ENCODE peak calls at places on chromosomes 2 and 18, in seven cellular contexts. O is A549, W is AG08396, G is HuH-7.5, C is NCI-H748 treated with DMSO at 0.1 percent for 48 hours, S is mesothelial cell of epicardium, L is neural crest cell. Z is an unnamed sample.

GRCh38 chr2:128578406-128579385 is 260.0 kb upstream of the HS6ST1 start:
- DNase-seq in W (no peak), S (no peak), O (no peak), G (no peak), C (no peak), L (no peak), Z (no peak)

GRCh38 chr2:161371869-161372268 is 44.2 kb upstream of the TBR1 start:
- DNase-seq in C (no peak), G (no peak), S (no peak), L (no peak), W (no peak), O (no peak), Z (no peak)

GRCh38 chr2:175055993-175056392 is 50.8 kb upstream of the CHN1 start:
- DNase-seq in S (no peak), C (no peak), O (no peak), L (no peak), W (no peak), G (no peak), Z (no peak)

GRCh38 chr2:237894986-237895543 is 35.6 kb downstream of the RAMP1 start:
- DNase-seq in G (no peak), W (no peak), C (no peak), O (no peak), L (no peak), S (no peak), Z (no peak)

GRCh38 chr2:201842131-201842530 is 35.8 kb downstream of the CDK15 start:
- DNase-seq in G (no peak), O (no peak), L (no peak), W (no peak), C (no peak), S (no peak), Z (no peak)

GRCh38 chr2:20618468-20618885 is 32.4 kb downstream of the HS1BP3 start:
- DNase-seq in S (no peak), O (no peak), W (no peak), L (no peak), C (no peak), G (no peak), Z (peak; percentile 61)

GRCh38 chr2:213018340-213018901 is 133.0 kb downstream of the IKZF2 start:
- DNase-seq in S (no peak), W (no peak), L (no peak), C (no peak), O (no peak), G (no peak), Z (no peak)

GRCh38 chr18:14074187-14074586 is 58.0 kb downstream of the ZNF519 start:
- DNase-seq in L (no peak), C (no peak), S (no peak), W (no peak), G (no peak), O (no peak), Z (no peak)

GRCh38 chr18:23191952-23192662 is 56.8 kb downstream of the CABLES1 start:
- DNase-seq in S (no peak), C (no peak), W (peak; percentile 62), L (no peak), O (no peak), G (no peak), Z (peak; percentile 49)

GRCh38 chr18:59386909-59387515 is 27.9 kb upstream of the LMAN1 start:
- DNase-seq in S (no peak), W (no peak), L (no peak), O (no peak), G (no peak), C (peak; percentile 23), Z (no peak)

GRCh38 chr2:237192881-237193280 is 107.2 kb downstream of the COPS8 start:
- DNase-seq in L (no peak), W (no peak), S (no peak), G (no peak), C (no peak), O (no peak), Z (no peak)

GRCh38 chr2:223641062-223641461 is 38.9 kb upstream of the SCG2 start:
- DNase-seq in G (no peak), S (peak; percentile 72), C (no peak), L (no peak), W (no peak), O (no peak), Z (no peak)

GRCh38 chr2:156333274-156333950 is 891 bp upstream of the NR4A2 start:
- DNase-seq in L (no peak), O (no peak), G (peak; percentile 48), C (peak; percentile 21), S (no peak), W (peak; percentile 45), Z (peak; percentile 24)

GRCh38 chr18:35580748-35581534 is 599 bp upstream of the GALNT1 start:
- DNase-seq in C (no peak), W (peak; percentile 81), O (no peak), G (peak; percentile 68), L (peak; percentile 40), S (peak; percentile 33), Z (peak; percentile 86)

GRCh38 chr2:215241791-215242305 is 70.0 kb upstream of the ATIC start:
- DNase-seq in C (no peak), L (no peak), O (no peak), G (no peak), S (no peak), W (no peak), Z (no peak)

GRCh38 chr18:45012286-45012685 is 331.6 kb downstream of the SETBP1 start:
- DNase-seq in W (no peak), C (no peak), L (no peak), O (no peak), G (no peak), S (no peak), Z (no peak)

GRCh38 chr18:12890500-12890899 is 6.5 kb upstream of the PTPN2 start:
- DNase-seq in W (no peak), S (no peak), O (no peak), C (no peak), L (no peak), G (peak; percentile 62), Z (no peak)

GRCh38 chr18:49666045-49666444 is 104.2 kb downstream of the LIPG start:
- DNase-seq in C (no peak), G (no peak), O (no peak), W (no peak), L (no peak), S (no peak), Z (peak; percentile 33)

GRCh38 chr2:33275689-33276444 is 200.6 kb upstream of the RASGRP3 start:
- DNase-seq in L (no peak), G (peak; percentile 23), S (no peak), O (peak; percentile 93), W (peak; percentile 61), C (no peak), Z (peak; percentile 35)

GRCh38 chr2:42854207-42854818 is 61.9 kb upstream of the HAAO start:
- DNase-seq in W (peak; percentile 62), C (no peak), O (no peak), L (no peak), G (no peak), S (no peak), Z (peak; percentile 86)

GRCh38 chr2:239278361-239278760 is 122.5 kb downstream of the HDAC4 start:
- DNase-seq in W (no peak), L (no peak), G (no peak), S (no peak), C (no peak), O (no peak), Z (no peak)

GRCh38 chr2:11503354-11503927 is 30.4 kb upstream of the GREB1 start:
- DNase-seq in O (no peak), L (no peak), C (no peak), S (no peak), W (no peak), G (no peak), Z (no peak)

GRCh38 chr2:171316220-171316619 is 117.6 kb downstream of the METTL8 start:
- DNase-seq in W (no peak), C (no peak), S (no peak), L (no peak), G (no peak), O (no peak), Z (no peak)

GRCh38 chr2:159298967-159299366 is 12.5 kb upstream of the WDSUB1 start:
- DNase-seq in O (no peak), C (no peak), W (no peak), S (no peak), L (no peak), G (no peak), Z (no peak)

GRCh38 chr2:12965540-12966269 is 249.0 kb downstream of the TRIB2 start:
- DNase-seq in W (peak; percentile 29), S (no peak), O (no peak), L (no peak), G (no peak), C (no peak), Z (peak; percentile 68)

GRCh38 chr2:212923393-212923792 is 228.0 kb downstream of the IKZF2 start:
- DNase-seq in G (no peak), C (no peak), L (no peak), S (no peak), W (no peak), O (no peak), Z (no peak)

GRCh38 chr2:240211598-240212424 is 71.4 kb upstream of the OTOS start:
- DNase-seq in G (no peak), L (no peak), C (no peak), W (no peak), O (no peak), S (no peak), Z (no peak)

GRCh38 chr18:73235491-73235890 is 367.7 kb upstream of the NETO1 start:
- DNase-seq in W (peak; percentile 56), O (peak; percentile 1), C (no peak), S (no peak), L (no peak), G (no peak), Z (peak; percentile 44)

GRCh38 chr2:101330253-101330921 is 21.9 kb upstream of the RNF149 start:
- DNase-seq in O (no peak), W (no peak), L (peak; percentile 47), C (no peak), S (no peak), G (peak; percentile 32), Z (no peak)

GRCh38 chr18:57748770-57749603 is 54.1 kb downstream of the ATP8B1 start:
- DNase-seq in S (no peak), O (peak; percentile 44), G (peak; percentile 22), L (no peak), C (peak; percentile 87), W (no peak), Z (peak; percentile 24)

GRCh38 chr18:32919799-32920198 is 147.0 kb upstream of the KLHL14 start:
- DNase-seq in L (no peak), W (no peak), O (no peak), S (no peak), G (peak; percentile 23), C (peak; percentile 85), Z (no peak)

GRCh38 chr2:160584972-160585494 is 91.4 kb upstream of the RBMS1 start:
- DNase-seq in O (no peak), W (peak; percentile 43), S (no peak), C (no peak), L (no peak), G (no peak), Z (peak; percentile 58)

GRCh38 chr2:172373761-172374160 is 53.6 kb upstream of the ITGA6 start:
- DNase-seq in L (no peak), W (no peak), C (no peak), S (no peak), G (no peak), O (no peak), Z (no peak)

GRCh38 chr18:68660355-68661183 is 54.3 kb downstream of the TMX3 start:
- DNase-seq in C (peak; percentile 62), L (no peak), W (peak; percentile 26), S (no peak), G (no peak), O (peak; percentile 3), Z (peak; percentile 42)